ENCODE peak calls at places on chromosomes 13 and 19, in five cellular contexts. L, Y, S, T and G are unnamed samples.

GRCh38 chr13:42997381-42997780 is 5.3 kb upstream of the EPSTI1 start:
- DNase-seq in Y (no peak), T (no peak), L (peak; percentile 40), S (no peak), G (no peak)

GRCh38 chr13:59391696-59392095 is 772.0 kb downstream of the DIAPH3 start:
- DNase-seq in S (no peak), Y (peak; percentile 5), T (no peak), L (peak; percentile 74), G (no peak)

GRCh38 chr19:4573682-4574081 is 14.2 kb upstream of the SEMA6B start:
- DNase-seq in Y (no peak), S (no peak), T (no peak), L (no peak), G (no peak)

GRCh38 chr19:2579678-2580280 is 103.9 kb downstream of the GADD45B start:
- DNase-seq in Y (no peak), S (no peak), L (no peak), T (no peak), G (no peak)

GRCh38 chr19:14369399-14370168 is 11.7 kb upstream of the ADGRE5 start:
- DNase-seq in S (no peak), L (peak; percentile 64), Y (no peak), T (no peak), G (no peak)

GRCh38 chr19:33460221-33460908 is 61.2 kb downstream of the PEPD start:
- DNase-seq in S (no peak), T (no peak), L (no peak), Y (no peak), G (no peak)

GRCh38 chr19:57141699-57142098 is 3.3 kb downstream of the ZIM3 start:
- DNase-seq in T (no peak), S (no peak), L (no peak), Y (no peak), G (no peak)

GRCh38 chr19:6743714-6744380 is 4.4 kb downstream of the TRIP10 start:
- DNase-seq in S (no peak), Y (no peak), T (no peak), L (peak; percentile 37), G (no peak)

GRCh38 chr19:42284641-42285341 is 15.7 kb downstream of the CIC start:
- DNase-seq in Y (peak; percentile 12), L (no peak), S (no peak), T (no peak), G (no peak)

GRCh38 chr13:49403966-49404365 is 39.9 kb downstream of the CAB39L start:
- DNase-seq in S (no peak), L (no peak), Y (no peak), T (no peak), G (no peak)

GRCh38 chr13:49395416-49396277 is 48.2 kb downstream of the CAB39L start:
- DNase-seq in Y (no peak), L (no peak), S (no peak), T (peak; percentile 30), G (no peak)

GRCh38 chr13:49400755-49401659 is 42.9 kb downstream of the CAB39L start:
- DNase-seq in L (peak; percentile 87), T (no peak), S (peak; percentile 54), Y (no peak), G (peak; percentile 10)

GRCh38 chr13:49404621-49405020 is 39.2 kb downstream of the CAB39L start:
- DNase-seq in S (no peak), L (no peak), Y (no peak), T (no peak), G (no peak)

DNA sequence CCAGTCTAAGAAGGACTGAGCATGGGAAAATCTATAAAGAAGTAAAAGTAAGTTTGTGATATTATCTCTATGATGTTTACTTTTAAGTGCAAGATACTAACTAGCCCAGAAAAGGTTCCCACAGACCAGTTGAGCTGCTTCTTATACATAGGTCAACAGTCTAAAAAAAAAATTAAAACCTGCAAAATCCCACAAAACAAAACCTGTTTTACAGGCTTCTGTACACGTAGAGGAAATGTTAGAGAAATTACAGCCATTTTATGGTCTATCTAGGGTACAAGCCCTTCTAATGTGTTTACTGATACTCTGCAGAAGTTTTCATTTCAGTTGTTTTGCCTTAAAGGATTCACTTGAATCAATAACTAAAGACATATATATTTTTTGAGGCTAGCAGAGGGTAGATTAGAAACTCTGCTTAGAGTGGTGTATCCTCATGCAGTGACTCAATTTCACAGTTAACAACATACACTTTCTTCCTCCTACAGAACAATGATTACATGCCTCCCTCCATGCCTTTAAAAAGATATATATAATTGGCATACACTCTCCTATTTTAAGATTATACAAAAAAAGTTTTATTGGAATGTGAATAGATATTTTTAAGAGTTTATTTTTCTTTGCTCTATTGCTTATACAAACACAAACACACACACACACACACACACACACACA is 43.9 kb downstream of the CAB39L start:
- DNase-seq in L (no peak), T (no peak), S (no peak), Y (no peak), G (no peak)
- H3K4me3 ChIP-seq in L (no peak overlapping the region), T (peak overlapping the region; percentile 70), S (no peak overlapping the region), Y (peak overlapping the region; percentile 48), G (no peak overlapping the region)

GRCh38 chr19:1153891-1154730 is 20.0 kb downstream of the SBNO2 start:
- DNase-seq in T (no peak), Y (no peak), S (no peak), L (no peak), G (no peak)
- H3K4me3 ChIP-seq in T (peak overlapping the region; percentile 58), Y (no peak overlapping the region), S (peak overlapping the region; percentile 40), L (no peak overlapping the region), G (no peak overlapping the region)

GRCh38 chr13:20945952-20946383 is 43.4 kb upstream of the XPO4 start:
- DNase-seq in L (no peak), S (no peak), Y (no peak), T (no peak), G (no peak)
- H3K4me3 ChIP-seq in L (no peak overlapping the region), S (peak overlapping the region; percentile 7), Y (peak overlapping the region; percentile 10), T (peak overlapping the region; percentile 39), G (peak overlapping the region; percentile 35)

GRCh38 chr19:23393121-23393520 is 2.1 kb downstream of the ZNF91 start:
- DNase-seq in L (no peak), Y (no peak), S (no peak), T (no peak), G (no peak)
- H3K4me3 ChIP-seq in L (no peak overlapping the region), Y (no peak overlapping the region), S (no peak overlapping the region), T (peak overlapping the region; percentile 93), G (no peak overlapping the region)